ENCODE peak calls at places on chromosomes 1 and 21, in four cellular contexts. J is Panc1, O is upper lobe of right lung, Q is body of pancreas. B is an unnamed sample.
A peak's percentile ranks its signal among the peaks of the same experiment; 100 is the strongest.

GRCh38 chr1:94633051-94633450 is 91.5 kb upstream of the F3 start:
- DNase-seq in J (no peak), O (no peak), Q (peak; percentile 46), B (no peak)

GRCh38 chr1:10834770-10835412 is 38.4 kb upstream of the CASZ1 start:
- DNase-seq in J (no peak), O (peak; percentile 47), Q (no peak), B (no peak)

GRCh38 chr21:18743523-18743922 is 339.9 kb upstream of the TMPRSS15 start:
- DNase-seq in J (no peak), O (no peak), Q (no peak), B (no peak)

GRCh38 chr1:111274653-111275052 is 16.0 kb upstream of the CHIA start:
- DNase-seq in J (no peak), O (no peak), Q (no peak), B (no peak)

GRCh38 chr1:156496211-156496761 is 4.3 kb downstream of the MEF2D start:
- DNase-seq in J (no peak), O (peak; percentile 58), Q (no peak), B (no peak)

GRCh38 chr21:35792569-35792968 is 267.8 kb downstream of the SETD4 start:
- DNase-seq in J (no peak), O (no peak), Q (no peak), B (no peak)

GRCh38 chr1:170562644-170563338 is 30.8 kb downstream of the GORAB start:
- DNase-seq in J (no peak), O (peak; percentile 57), Q (peak; percentile 65), B (no peak)

GRCh38 chr21:46443910-46444309 is 14.8 kb upstream of the DIP2A start:
- DNase-seq in J (no peak), O (no peak), Q (no peak), B (no peak)

GRCh38 chr21:33206771-33207290 is 22.9 kb upstream of the IFNAR2 start:
- DNase-seq in J (no peak), O (no peak), Q (peak; percentile 57), B (no peak)

GRCh38 chr1:97243973-97244560 is 522.5 kb downstream of the PTBP2 start:
- DNase-seq in J (no peak), O (no peak), Q (no peak), B (no peak)

GRCh38 chr1:119713039-119713537 is 1.4 kb downstream of the PHGDH start:
- DNase-seq in J (no peak), O (no peak), Q (no peak), B (no peak)

GRCh38 chr1:208101661-208102431 is 142.3 kb downstream of the PLXNA2 start:
- DNase-seq in J (no peak), O (no peak), Q (peak; percentile 48), B (no peak)

GRCh38 chr1:8283058-8283884 is 34.6 kb upstream of the SLC45A1 start:
- DNase-seq in J (no peak), O (peak; percentile 60), Q (peak; percentile 32), B (peak; percentile 37)

GRCh38 chr1:169207825-169208520 is 101.5 kb downstream of the ATP1B1 start:
- DNase-seq in J (no peak), O (no peak), Q (no peak), B (no peak)

GRCh38 chr1:95023399-95024050 is 49.2 kb downstream of the ALG14 start:
- DNase-seq in J (no peak), O (no peak), Q (no peak), B (no peak)

GRCh38 chr1:11847667-11848445 is at the start of gene NPPA:
- DNase-seq in J (no peak), O (no peak), Q (no peak), B (no peak)

GRCh38 chr1:209029737-209030136 is 553.8 kb upstream of the CAMK1G start:
- DNase-seq in J (no peak), O (no peak), Q (no peak), B (no peak)

GRCh38 chr1:219310181-219310728 is 136.6 kb downstream of the LYPLAL1 start:
- DNase-seq in J (no peak), O (no peak), Q (no peak), B (no peak)

GRCh38 chr1:85048296-85049064 is at the start of gene MCOLN3:
- DNase-seq in J (no peak), O (peak; percentile 83), Q (peak; percentile 65), B (peak; percentile 54)

GRCh38 chr1:73065585-73065984 is 783.2 kb upstream of the NEGR1 start:
- DNase-seq in J (no peak), O (no peak), Q (no peak), B (no peak)

GRCh38 chr1:10960954-10961833 is 51.3 kb upstream of the TARDBP start:
- DNase-seq in J (peak; percentile 28), O (peak; percentile 91), Q (peak; percentile 87), B (peak; percentile 88)

GRCh38 chr1:241423541-241424479 is 66.8 kb upstream of the RGS7 start:
- DNase-seq in J (no peak), O (peak; percentile 67), Q (peak; percentile 36), B (peak; percentile 63)

GRCh38 chr21:42171091-42172053 is 47.6 kb upstream of the ABCG1 start:
- DNase-seq in J (no peak), O (peak; percentile 59), Q (no peak), B (peak; percentile 71)

GRCh38 chr1:247087256-247087655 is 8.6 kb upstream of the ZNF670 start:
- DNase-seq in J (no peak), O (no peak), Q (no peak), B (no peak)

GRCh38 chr1:184283999-184284398 is 102.8 kb upstream of the C1orf21 start:
- DNase-seq in J (no peak), O (no peak), Q (peak; percentile 36), B (no peak)

GRCh38 chr1:168811213-168811612 is 82.2 kb upstream of the DPT start:
- DNase-seq in J (no peak), O (no peak), Q (no peak), B (no peak)

GRCh38 chr1:206797534-206798383 is 25.5 kb upstream of the IL10 start:
- DNase-seq in J (no peak), O (no peak), Q (peak; percentile 87), B (no peak)

GRCh38 chr1:23368562-23369334 is 888 bp downstream of the ZNF436 start:
- DNase-seq in J (no peak), O (peak; percentile 95), Q (peak; percentile 93), B (peak; percentile 92)

GRCh38 chr1:15170071-15170470 is 16.5 kb downstream of the TMEM51 start:
- DNase-seq in J (no peak), O (no peak), Q (peak; percentile 59), B (peak; percentile 58)

GRCh38 chr1:245700631-245701030 is 545.8 kb downstream of the KIF26B start:
- DNase-seq in J (no peak), O (no peak), Q (no peak), B (no peak)

GRCh38 chr1:41073971-41074370 is 52.4 kb upstream of the SLFNL1 start:
- DNase-seq in J (no peak), O (no peak), Q (no peak), B (no peak)

GRCh38 chr1:89322402-89322801 is 41.5 kb upstream of the GBP6 start:
- DNase-seq in J (no peak), O (no peak), Q (no peak), B (no peak)

DNA sequence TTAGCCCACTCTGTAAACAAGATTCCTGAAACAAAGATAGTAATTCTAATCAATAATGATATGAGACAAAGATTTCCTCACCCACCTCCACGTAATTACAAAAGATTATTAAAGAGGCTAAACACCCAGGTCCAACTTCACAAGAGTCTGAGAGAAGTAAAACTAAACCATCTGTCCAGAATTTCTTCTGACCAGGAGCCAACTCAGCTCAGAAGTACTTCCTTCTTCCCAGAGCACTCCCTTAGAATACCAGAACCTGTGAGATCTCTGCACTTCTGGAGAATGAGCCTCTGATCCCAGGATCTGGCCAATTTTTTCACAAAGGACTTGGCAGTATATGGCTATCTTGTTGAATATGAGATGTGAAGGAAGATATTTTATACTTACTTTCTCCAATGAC is 120.6 kb upstream of the PALMD start:
- DNase-seq in J (no peak), O (no peak), Q (no peak), B (no peak)
- H3K4me3 ChIP-seq in J (no peak overlapping the region), O (no peak overlapping the region), Q (no peak overlapping the region), B (no peak overlapping the region)

GRCh38 chr1:78622548-78622947 is 2.3 kb downstream of the IFI44L start:
- DNase-seq in J (no peak), O (no peak), Q (no peak), B (no peak)
- H3K4me3 ChIP-seq in J (no peak overlapping the region), O (no peak overlapping the region), Q (no peak overlapping the region), B (no peak overlapping the region)

GRCh38 chr1:2175055-2175414 is 19.5 kb downstream of the FAAP20 start:
- DNase-seq in J (no peak), O (no peak), Q (no peak), B (no peak)
- H3K4me3 ChIP-seq in J (no peak overlapping the region), O (no peak overlapping the region), Q (no peak overlapping the region), B (peak overlapping the region; percentile 36)

GRCh38 chr1:242524571-242525359 is at the start of gene PLD5:
- DNase-seq in J (no peak), O (peak; percentile 57), Q (no peak), B (no peak)

GRCh38 chr1:242525360-242525722 is 844 bp upstream of the PLD5 start:
- DNase-seq in J (no peak), O (no peak), Q (no peak), B (no peak)

GRCh38 chr1:242523968-242524570 is 428 bp downstream of the PLD5 start:
- DNase-seq in J (no peak), O (peak; percentile 72), Q (peak; percentile 17), B (no peak)

GRCh38 chr1:242523282-242523967 is 1.1 kb downstream of the PLD5 start:
- DNase-seq in J (no peak), O (no peak), Q (no peak), B (no peak)

DNA sequence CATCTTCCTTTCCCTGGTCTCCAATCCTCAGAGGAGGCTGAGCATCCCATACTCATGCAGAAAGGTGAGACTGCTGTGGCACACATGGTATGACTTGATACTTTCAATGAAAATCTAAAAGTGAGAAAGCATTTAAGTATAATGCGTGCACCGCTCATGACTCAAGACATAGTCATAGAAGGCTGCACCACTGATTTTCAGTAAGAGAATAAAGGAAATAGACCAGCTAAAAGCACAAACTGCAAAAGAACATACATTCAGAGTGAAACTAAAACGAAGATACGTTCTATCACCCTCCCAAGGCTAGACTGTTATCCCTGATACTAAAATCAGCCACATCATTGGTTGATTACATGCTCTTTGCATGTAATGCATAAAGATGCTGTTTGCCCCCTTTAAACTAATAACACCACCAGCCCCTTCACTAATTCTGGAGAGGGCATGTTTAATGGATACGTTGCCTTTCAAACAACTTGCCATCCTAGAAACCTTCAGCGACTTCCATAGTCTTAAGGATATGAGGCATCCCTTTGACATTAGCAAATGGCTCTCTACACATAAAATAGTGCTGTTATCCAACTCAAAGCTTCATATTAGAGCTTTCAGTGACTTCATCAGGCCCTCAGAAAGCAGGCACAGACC is 2.1 kb downstream of the PLD5 start:
- DNase-seq in J (no peak), O (no peak), Q (no peak), B (no peak)
- H3K4me3 ChIP-seq in J (no peak overlapping the region), O (no peak overlapping the region), Q (no peak overlapping the region), B (no peak overlapping the region)

GRCh38 chr1:39269791-39270342 is 65.4 kb downstream of the MACF1 start:
- DNase-seq in J (no peak), O (no peak), Q (no peak), B (no peak)
- H3K4me3 ChIP-seq in J (no peak overlapping the region), O (no peak overlapping the region), Q (no peak overlapping the region), B (peak overlapping the region; percentile 5)

B was measured in stomach.